ENCODE peak calls at places on chromosomes 4 and X, in eight cellular contexts. Y, C, M, F, S, U, G and I are unnamed samples.
A peak's percentile ranks its signal among the peaks of the same experiment; 100 is the strongest.

GRCh38 chr4:54090804-54091623 is 8.9 kb upstream of the GSX2 start:
- DNase-seq in Y (no peak), F (peak; percentile 40), C (peak; percentile 45), U (no peak), M (peak; percentile 55), S (no peak), G (no peak), I (peak; percentile 60)

GRCh38 chr4:25970691-25971427 is 56.8 kb downstream of the SMIM20 start:
- DNase-seq in U (peak; percentile 72), M (peak; percentile 50), S (no peak), C (peak; percentile 45), G (no peak), F (no peak), Y (no peak), I (no peak)

GRCh38 chr4:73446336-73446938 is 10.4 kb downstream of the AFP start:
- DNase-seq in U (peak; percentile 52), Y (no peak), C (peak; percentile 55), G (no peak), S (no peak), F (no peak), M (peak; percentile 72), I (peak; percentile 68)

GRCh38 chr4:83639849-83640493 is 104.1 kb downstream of the GPAT3 start:
- DNase-seq in S (no peak), M (peak; percentile 83), U (peak; percentile 80), Y (peak; percentile 44), C (peak; percentile 89), G (peak; percentile 63), F (peak; percentile 23), I (peak; percentile 81)

GRCh38 chr4:106063009-106063408 is 167.7 kb downstream of the NPNT start:
- DNase-seq in F (no peak), C (peak; percentile 29), G (no peak), U (peak; percentile 64), M (no peak), S (no peak), Y (no peak), I (no peak)

GRCh38 chr4:56220261-56220660 is 167.0 kb downstream of the AASDH start:
- DNase-seq in G (no peak), M (no peak), Y (no peak), F (no peak), S (no peak), U (peak; percentile 66), C (no peak), I (peak; percentile 5)

GRCh38 chr4:142558851-142559250 is 287.2 kb downstream of the INPP4B start:
- DNase-seq in U (no peak), S (no peak), C (peak; percentile 51), M (no peak), G (no peak), F (no peak), Y (no peak), I (no peak)

GRCh38 chr4:124910327-124910726 is 197.8 kb upstream of the ANKRD50 start:
- DNase-seq in U (no peak), C (no peak), S (no peak), M (no peak), G (no peak), F (no peak), Y (no peak), I (peak; percentile 50)

GRCh38 chr4:55768291-55768690 is 51.3 kb upstream of the EXOC1L start:
- DNase-seq in U (peak; percentile 83), G (no peak), F (no peak), C (peak; percentile 96), Y (no peak), S (no peak), M (peak; percentile 31), I (peak; percentile 81)

GRCh38 chrX:29488919-29489318 is 726.4 kb upstream of the MAGEB2 start:
- DNase-seq in Y (no peak), G (no peak), F (no peak), M (no peak), U (no peak), C (no peak), S (no peak), I (no peak)

GRCh38 chr4:37685726-37686372 is 327 bp downstream of the RELL1 start:
- DNase-seq in Y (no peak), M (peak; percentile 81), C (peak; percentile 50), F (no peak), U (peak; percentile 37), G (no peak), S (peak; percentile 82), I (peak; percentile 34)

GRCh38 chr4:3009422-3009821 is 46.1 kb downstream of the GRK4 start:
- DNase-seq in G (no peak), C (peak; percentile 15), U (peak; percentile 6), Y (no peak), M (peak; percentile 40), S (no peak), F (no peak), I (peak; percentile 87)

GRCh38 chr4:13992975-13993495 is 365.5 kb upstream of the BOD1L1 start:
- DNase-seq in U (no peak), C (peak; percentile 42), M (no peak), S (no peak), G (no peak), Y (no peak), F (no peak), I (no peak)

GRCh38 chr4:165726831-165727230 is 146.2 kb upstream of the TLL1 start:
- DNase-seq in G (no peak), F (no peak), Y (no peak), S (no peak), U (peak; percentile 82), M (no peak), C (no peak), I (peak; percentile 13)

GRCh38 chr4:188041721-188042120 is 46.1 kb downstream of the ZFP42 start:
- DNase-seq in U (no peak), Y (no peak), F (no peak), C (no peak), S (no peak), G (no peak), M (no peak), I (no peak)

GRCh38 chr4:97530676-97531075 is 612.6 kb downstream of the STPG2 start:
- DNase-seq in Y (no peak), C (no peak), M (no peak), S (no peak), F (no peak), U (no peak), G (no peak), I (no peak)

GRCh38 chr4:121764702-121765367 is at the start of gene SMIM43:
- DNase-seq in G (no peak), U (no peak), Y (no peak), C (peak; percentile 17), F (no peak), M (peak; percentile 32), S (no peak), I (peak; percentile 44)

GRCh38 chrX:103584606-103585005 is 709 bp upstream of the TCEAL4 start:
- DNase-seq in S (no peak), Y (no peak), M (no peak), G (no peak), U (peak; percentile 2), F (no peak), C (peak; percentile 47), I (no peak)

GRCh38 chr4:35548921-35549320 is 695.4 kb downstream of the ARAP2 start:
- DNase-seq in Y (no peak), M (no peak), F (no peak), U (no peak), S (no peak), C (no peak), G (no peak), I (no peak)

GRCh38 chr4:13944095-13944501 is 316.6 kb upstream of the BOD1L1 start:
- DNase-seq in F (no peak), S (no peak), Y (no peak), U (no peak), C (no peak), M (no peak), G (no peak), I (peak; percentile 92)

DNA sequence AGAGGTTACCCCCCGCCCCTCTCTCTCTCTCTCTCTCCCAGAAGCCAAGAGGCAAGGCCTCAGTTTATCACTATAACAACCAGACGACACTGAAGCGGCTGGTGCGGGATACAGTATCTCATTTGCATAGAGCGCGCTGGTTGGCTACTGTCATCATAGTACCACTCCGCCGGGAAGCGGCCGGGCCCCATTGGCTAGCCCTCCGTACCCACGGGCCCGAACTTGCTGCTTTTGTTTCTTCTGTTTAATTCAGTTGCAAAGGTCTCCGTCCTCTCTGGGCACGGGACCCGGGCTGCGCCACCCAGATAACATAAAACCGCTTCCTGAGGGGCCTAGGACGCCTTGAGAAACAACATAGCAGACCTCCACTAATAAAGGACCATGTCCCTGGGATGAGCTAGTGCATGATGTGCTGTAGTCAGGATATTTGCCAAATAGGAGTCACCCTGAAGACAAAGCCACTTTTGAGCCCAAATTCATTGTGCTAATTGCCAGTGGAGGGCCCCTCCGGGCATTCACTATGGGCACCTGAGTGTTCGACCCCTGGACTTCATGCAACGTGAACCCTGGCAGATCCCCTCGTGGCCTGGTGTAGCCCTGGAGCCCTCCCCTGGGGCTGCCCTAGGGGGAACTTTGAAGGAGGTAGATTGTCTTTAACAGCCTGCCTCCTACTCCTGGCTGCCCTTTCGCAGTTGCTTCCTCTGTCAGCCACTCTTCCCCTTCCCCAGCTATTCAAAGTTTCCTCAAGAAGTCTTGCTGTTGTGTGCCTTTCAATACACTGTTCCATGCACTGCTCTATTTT is at the start of gene PCYT1B:
- DNase-seq in M (peak; percentile 86), Y (peak; percentile 68), F (peak; percentile 51), G (no peak), U (peak; percentile 69), S (peak; percentile 84), C (peak; percentile 65), I (peak; percentile 71)
- H3K4me3 ChIP-seq in M (peak within 1 kb of the TSS; percentile 15), Y (peak within 1 kb of the TSS; percentile 11), F (peak within 1 kb of the TSS; percentile 5), G (no peak within 1 kb of the TSS), U (peak within 1 kb of the TSS; percentile 26), S (peak within 1 kb of the TSS; percentile 31), C (peak within 1 kb of the TSS; percentile 14), I (no peak within 1 kb of the TSS)

GRCh38 chr4:148425327-148426110 is 16.7 kb downstream of the NR3C2 start:
- DNase-seq in U (no peak), S (no peak), C (no peak), F (no peak), Y (no peak), G (no peak), M (no peak), I (no peak)
- TF ChIP-seq CTCF in U (peak; percentile 16), S (no peak), C (no peak), F (no peak), Y (no peak), G (no peak), M (peak; percentile 6), I (peak; percentile 15)

DNA sequence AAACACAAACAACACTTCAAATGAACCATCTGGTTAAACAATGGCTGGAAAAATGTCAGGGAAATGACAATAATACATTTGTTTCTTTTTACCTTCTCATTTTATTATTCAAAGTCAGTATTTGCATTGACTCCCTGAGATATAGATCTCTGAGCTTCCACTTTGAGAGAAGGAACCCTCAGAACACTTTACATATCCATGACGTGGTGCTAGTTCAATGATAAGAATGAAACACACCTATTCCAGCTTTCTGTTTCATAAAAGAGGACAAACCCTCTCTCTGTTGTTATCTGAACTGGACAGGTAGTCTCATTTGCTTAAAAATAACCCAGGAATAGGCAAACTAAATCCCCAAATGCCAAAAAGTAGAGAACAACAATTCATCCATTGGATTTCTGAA is 65.3 kb upstream of the CCSER1 start:
- DNase-seq in S (no peak), F (no peak), Y (no peak), M (no peak), U (no peak), C (no peak), G (no peak), I (no peak)
- H3K4me3 ChIP-seq in S (no peak overlapping the region), F (no peak overlapping the region), Y (no peak overlapping the region), M (no peak overlapping the region), U (no peak overlapping the region), C (no peak overlapping the region), G (no peak overlapping the region), I (no peak overlapping the region)

DNA sequence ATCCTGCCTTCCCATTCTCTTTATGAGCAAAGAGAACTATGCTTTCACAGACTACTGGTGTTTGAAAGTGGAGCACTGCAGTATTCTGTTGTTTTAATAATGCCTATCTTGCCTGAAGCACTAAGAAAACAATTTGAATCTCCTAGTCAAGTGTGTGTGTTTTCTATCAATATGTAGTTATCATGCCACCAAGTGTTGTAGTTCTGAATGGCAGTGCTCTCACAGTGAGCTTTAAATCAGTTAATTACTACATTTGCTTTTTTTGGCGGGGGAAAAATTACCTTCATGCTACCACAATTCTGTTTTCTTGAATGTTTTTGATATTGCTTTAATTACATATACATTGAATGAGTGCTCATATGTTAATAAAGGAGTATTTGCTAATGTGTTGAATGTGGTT is 143.6 kb upstream of the FAM47A start:
- DNase-seq in M (peak; percentile 24), G (no peak), U (no peak), S (no peak), Y (no peak), C (no peak), F (no peak), I (no peak)
- TF ChIP-seq CTCF in M (peak; percentile 75), G (peak; percentile 34), U (no peak), S (no peak), Y (no peak), C (no peak), F (no peak), I (no peak)